ENCODE peak calls at places on chromosomes 1 and 21, in five cellular contexts. Y is stomach, D is lower leg skin, Q is IMR-90, C is endothelial cell of umbilical vein. O is an unnamed sample.

GRCh38 chr1:75124510-75124909 is 9.7 kb upstream of the LHX8 start:
- DNase-seq in Y (no peak), D (no peak), C (no peak), Q (no peak), O (no peak)

GRCh38 chr21:33976082-33976979 is 60.7 kb upstream of the ATP5PO start:
- DNase-seq in D (peak), Q (peak), C (no peak), Y (no peak), O (peak)

GRCh38 chr1:2585318-2586092 is 1.1 kb upstream of the PRXL2B start:
- DNase-seq in Q (peak), D (peak), C (peak), Y (peak), O (peak)

GRCh38 chr1:37485902-37486679 is 11.7 kb downstream of the ZC3H12A start:
- DNase-seq in C (no peak), Q (no peak), Y (peak), D (no peak), O (no peak)

GRCh38 chr1:152654110-152654509 is 9.1 kb upstream of the LCE2D start:
- DNase-seq in Q (peak), D (peak), Y (peak), C (peak), O (peak)

GRCh38 chr21:23009360-23009759 is 2011.2 kb downstream of the NCAM2 start:
- DNase-seq in Y (no peak), Q (no peak), C (no peak), D (no peak), O (no peak)

GRCh38 chr21:46412521-46413364 is 45.9 kb upstream of the DIP2A start:
- DNase-seq in D (no peak), Y (no peak), Q (no peak), C (no peak), O (no peak)

GRCh38 chr1:205273551-205273982 is 45.8 kb downstream of the TMCC2 start:
- DNase-seq in D (peak), C (peak), Y (peak), Q (peak), O (peak)

GRCh38 chr1:207284209-207284892 is 37.1 kb upstream of the CD55 start:
- DNase-seq in Y (no peak), Q (peak), C (peak), D (no peak), O (no peak)

GRCh38 chr21:45515241-45516061 is 26.8 kb downstream of the SLC19A1 start:
- DNase-seq in D (no peak), Q (no peak), Y (no peak), C (no peak), O (no peak)

GRCh38 chr1:163168053-163168452 is 34.7 kb downstream of the RGS5 start:
- DNase-seq in C (peak), Q (peak), Y (no peak), D (no peak), O (peak)
- TF ChIP-seq POLR2A in C (no peak), Q (no peak), Y (no peak), D (no peak), O (no peak)

DNA sequence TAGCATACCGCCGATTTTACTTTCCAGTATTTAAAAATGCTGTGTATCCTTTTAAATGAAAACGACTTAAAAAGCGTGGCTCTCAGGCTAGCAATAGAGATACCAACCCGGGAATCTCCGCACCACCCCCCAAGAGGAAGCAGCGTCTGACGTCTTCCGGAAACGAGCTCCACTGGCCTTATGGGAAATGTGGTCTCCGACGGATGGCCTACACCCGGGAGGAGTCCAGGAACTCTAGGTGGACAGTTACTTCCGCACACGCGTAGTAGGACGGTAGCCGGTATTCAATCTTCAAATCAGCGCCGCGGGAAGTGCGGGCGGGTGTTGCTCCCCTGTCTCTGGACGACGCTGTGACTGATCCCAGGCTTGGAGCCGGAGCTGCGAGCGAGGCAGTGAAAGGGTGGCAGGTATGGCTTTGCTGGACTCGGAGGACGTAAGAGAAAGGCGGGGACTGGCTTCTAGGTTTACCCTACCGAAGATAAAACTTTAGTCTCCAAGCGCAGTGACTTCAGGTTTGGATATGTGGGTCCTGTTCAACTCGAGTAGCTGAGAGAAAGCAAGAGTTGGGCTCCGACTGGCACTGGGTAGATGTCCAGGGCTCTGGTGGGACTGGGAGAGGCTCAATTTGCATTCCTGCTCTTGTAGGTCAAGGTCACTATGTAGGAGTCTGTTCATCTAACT is at the start of gene ZNF684:
- DNase-seq in D (peak), C (peak), Y (peak), Q (peak), O (peak)
- TF ChIP-seq POLR2A in D (no peak), C (no peak), Y (no peak), Q (peak), O (peak)

GRCh38 chr1:151327223-151327902 is at the start of gene PI4KB:
- DNase-seq in Q (peak), D (peak), Y (peak), C (peak), O (peak)
- TF ChIP-seq POLR2A in Q (peak), D (no peak), Y (no peak), C (peak), O (peak)

GRCh38 chr1:6208723-6209660 is 3.1 kb downstream of the RNF207 start:
- DNase-seq in D (no peak), Q (peak), Y (peak), C (peak), O (no peak)

GRCh38 chr1:6207075-6207885 is 1.4 kb downstream of the RNF207 start:
- DNase-seq in Y (no peak), C (no peak), Q (no peak), D (no peak), O (no peak)

GRCh38 chr1:6207921-6208320 is 2.0 kb downstream of the RNF207 start:
- DNase-seq in Y (no peak), C (no peak), D (no peak), Q (no peak), O (no peak)

GRCh38 chr1:6209661-6210605 is 4.0 kb downstream of the RNF207 start:
- DNase-seq in Y (no peak), C (no peak), D (no peak), Q (no peak), O (no peak)

GRCh38 chr1:6205849-6206845 is at the start of gene RNF207:
- DNase-seq in C (peak), Y (peak), Q (peak), D (no peak), O (peak)
- TF ChIP-seq POLR2A in C (no peak), Y (peak), Q (no peak), D (no peak), O (peak)

GRCh38 chr1:30106125-30106524 is 617.3 kb downstream of the MATN1 start:
- DNase-seq in D (no peak), Y (no peak), C (peak), Q (peak), O (no peak)
- TF ChIP-seq POLR2A in D (no peak), Y (no peak), C (no peak), Q (no peak), O (no peak)

DNA sequence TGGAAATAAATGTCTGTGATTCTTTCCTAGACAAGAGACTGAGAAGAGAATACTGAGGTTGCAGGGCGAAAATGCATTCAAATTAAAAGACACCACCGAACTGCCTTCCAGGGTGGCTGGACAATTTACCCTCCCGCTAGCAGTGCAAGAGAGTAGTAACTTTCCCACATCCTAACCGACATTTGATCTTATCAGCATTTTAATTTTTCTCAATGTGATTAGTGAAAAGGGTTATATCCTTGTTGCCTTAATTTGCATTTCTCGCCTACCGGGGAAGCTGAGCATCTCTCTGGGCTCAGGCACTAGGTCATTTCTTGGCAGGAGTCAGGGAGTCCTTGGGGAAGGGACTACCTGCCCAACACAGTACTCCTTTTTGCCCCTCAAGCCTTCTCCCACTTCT is 2.8 kb downstream of the TNFRSF8 start:
- DNase-seq in Y (no peak), C (no peak), D (no peak), Q (no peak), O (no peak)
- TF ChIP-seq POLR2A in Y (no peak), C (no peak), D (no peak), Q (no peak), O (no peak)

DNA sequence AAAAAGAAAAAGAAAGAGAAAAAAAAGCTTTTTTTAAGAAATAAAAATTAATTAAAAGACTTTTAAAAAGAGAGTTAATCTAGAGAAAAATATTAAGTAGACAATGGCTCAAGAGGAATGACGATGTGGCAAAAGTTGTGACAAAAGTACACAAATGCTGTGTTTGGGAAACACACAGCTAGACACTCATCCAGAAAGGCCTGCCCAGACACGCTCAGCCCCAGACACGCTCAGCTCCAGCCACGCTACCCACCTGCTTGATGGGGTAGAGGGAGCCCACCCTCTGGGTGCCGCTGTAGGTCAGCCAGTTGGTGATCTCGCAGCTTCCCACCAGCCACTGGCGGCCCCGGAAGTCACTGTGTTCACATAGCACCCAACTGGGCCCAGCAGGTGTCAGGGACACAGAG is 10.2 kb downstream of the CD52 start:
- DNase-seq in C (no peak), Q (no peak), Y (no peak), D (no peak), O (no peak)
- TF ChIP-seq POLR2A in C (no peak), Q (no peak), Y (no peak), D (no peak), O (no peak)

GRCh38 chr1:21670956-21671902 is 2.1 kb upstream of the RAP1GAP start:
- DNase-seq in C (no peak), D (no peak), Q (no peak), Y (no peak), O (no peak)

GRCh38 chr1:21669033-21669286 is 197 bp downstream of the RAP1GAP start:
- DNase-seq in C (no peak), D (no peak), Q (no peak), Y (no peak), O (no peak)

GRCh38 chr1:21668232-21669032 is 725 bp downstream of the RAP1GAP start:
- DNase-seq in Y (peak), D (no peak), Q (no peak), C (no peak), O (no peak)

GRCh38 chr1:21670059-21670881 is 1.1 kb upstream of the RAP1GAP start:
- DNase-seq in Y (no peak), C (no peak), D (no peak), Q (no peak), O (no peak)

GRCh38 chr1:21669287-21670058 is at the start of gene RAP1GAP:
- DNase-seq in Y (peak), C (peak), D (no peak), Q (no peak), O (no peak)
- TF ChIP-seq POLR2A in Y (no peak), C (no peak), D (no peak), Q (no peak), O (no peak)

GRCh38 chr1:245870698-245871097 is 636.4 kb downstream of the SMYD3 start:
- DNase-seq in Q (no peak), C (no peak), Y (no peak), D (no peak), O (no peak)
- TF ChIP-seq POLR2A in Q (no peak), C (no peak), Y (no peak), D (no peak), O (no peak)

GRCh38 chr1:149846600-149847466 is 52.5 kb upstream of the BOLA1 start:
- DNase-seq in Y (no peak), D (no peak), Q (no peak), C (no peak), O (no peak)

GRCh38 chr1:149848340-149848771 is 51.0 kb upstream of the BOLA1 start:
- DNase-seq in Q (no peak), Y (no peak), C (no peak), D (no peak), O (no peak)

GRCh38 chr1:149848811-149849210 is 50.6 kb upstream of the BOLA1 start:
- DNase-seq in Q (no peak), C (no peak), D (no peak), Y (no peak), O (no peak)

GRCh38 chr1:149849246-149849946 is 50.0 kb upstream of the BOLA1 start:
- DNase-seq in Q (no peak), Y (no peak), C (no peak), D (no peak), O (no peak)

DNA sequence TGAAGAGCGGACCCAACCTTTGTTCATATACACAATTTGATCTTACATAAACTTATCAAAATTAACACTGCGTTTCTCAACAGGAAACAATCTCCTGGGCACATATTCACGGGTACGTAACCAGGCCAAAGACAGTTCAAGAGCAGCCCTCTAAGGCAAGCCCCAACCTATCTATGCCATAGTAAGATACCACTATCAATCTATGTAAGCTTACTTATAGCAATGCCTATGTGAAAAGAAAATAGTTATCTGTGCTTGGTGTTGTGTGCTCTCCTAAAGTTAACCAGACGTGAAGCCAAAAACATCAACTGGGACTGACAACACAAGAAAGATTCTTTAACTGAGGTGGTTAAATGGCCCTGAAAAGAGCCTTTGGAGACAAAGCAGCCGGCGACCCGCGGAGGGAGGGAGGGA is 49.4 kb upstream of the BOLA1 start:
- DNase-seq in D (peak), C (peak), Q (no peak), Y (no peak), O (no peak)
- TF ChIP-seq POLR2A in D (no peak), C (no peak), Q (no peak), Y (no peak), O (no peak)